ENCODE peak calls at places on chromosomes 16 and 17, in ten cellular contexts. Z, N, L, C, X, S, K, U, H and R are unnamed samples.

GRCh38 chr17:49566668-49567071 is 9.0 kb upstream of the NXPH3 start:
- DNase-seq in Z (no peak), N (no peak), L (no peak), C (peak; percentile 22), X (no peak), S (no peak), K (no peak), U (no peak), H (no peak), R (no peak)

GRCh38 chr16:57284952-57285263 is 436 bp upstream of the PLLP start:
- DNase-seq in Z (no peak), N (no peak), L (no peak), C (no peak), X (no peak), S (no peak), K (no peak), U (no peak), H (no peak), R (no peak)

GRCh38 chr17:332558-333322 is 19.9 kb downstream of the RPH3AL start:
- DNase-seq in Z (no peak), N (peak; percentile 47), L (peak; percentile 87), C (peak; percentile 54), X (no peak), S (no peak), K (no peak), U (peak; percentile 31), H (no peak), R (peak; percentile 93)

GRCh38 chr17:50298018-50298417 is 23.8 kb downstream of the TMEM92 start:
- DNase-seq in Z (no peak), N (no peak), L (no peak), C (no peak), X (no peak), S (no peak), K (no peak), U (no peak), H (no peak), R (no peak)

GRCh38 chr17:51059781-51060180 is 60.9 kb downstream of the SPAG9 start:
- DNase-seq in Z (no peak), N (no peak), L (peak; percentile 58), C (no peak), X (no peak), S (no peak), K (no peak), U (no peak), H (no peak), R (no peak)

GRCh38 chr17:8713878-8714277 is 30.8 kb downstream of the CCDC42 start:
- DNase-seq in Z (no peak), N (no peak), L (no peak), C (no peak), X (no peak), S (no peak), K (no peak), U (no peak), H (no peak), R (no peak)

GRCh38 chr17:59844884-59845594 is 47.7 kb downstream of the TUBD1 start:
- DNase-seq in Z (no peak), N (no peak), L (peak; percentile 69), C (no peak), X (no peak), S (no peak), K (peak; percentile 60), U (no peak), H (no peak), R (peak; percentile 76)

GRCh38 chr16:22216191-22216831 is 10.2 kb downstream of the EEF2K start:
- DNase-seq in Z (no peak), N (no peak), L (no peak), C (no peak), X (no peak), S (no peak), K (peak; percentile 97), U (no peak), H (no peak), R (peak; percentile 31)

GRCh38 chr17:5203908-5204294 is 12.2 kb upstream of the ZNF594 start:
- DNase-seq in Z (no peak), N (no peak), L (peak; percentile 42), C (no peak), X (no peak), S (no peak), K (no peak), U (no peak), H (no peak), R (no peak)

GRCh38 chr17:47686661-47687327 is 7.2 kb upstream of the TBKBP1 start:
- DNase-seq in Z (no peak), N (no peak), L (no peak), C (no peak), X (no peak), S (no peak), K (no peak), U (no peak), H (no peak), R (no peak)

GRCh38 chr17:7136266-7136877 is 21.8 kb upstream of the ASGR2 start:
- DNase-seq in Z (peak; percentile 81), N (peak; percentile 56), L (peak; percentile 63), C (peak; percentile 85), X (peak; percentile 73), S (peak; percentile 59), K (peak; percentile 87), U (peak; percentile 26), H (peak; percentile 57), R (peak; percentile 75)

GRCh38 chr17:40541060-40541872 is 24.0 kb downstream of the CCR7 start:
- DNase-seq in Z (no peak), N (no peak), L (no peak), C (no peak), X (no peak), S (no peak), K (no peak), U (no peak), H (no peak), R (no peak)

GRCh38 chr16:70444249-70445063 is 5.6 kb upstream of the ST3GAL2 start:
- DNase-seq in Z (no peak), N (no peak), L (no peak), C (no peak), X (no peak), S (no peak), K (peak; percentile 47), U (no peak), H (no peak), R (no peak)

GRCh38 chr16:70391881-70392481 is 45.3 kb downstream of the DDX19A start:
- DNase-seq in Z (peak; percentile 42), N (peak; percentile 68), L (peak; percentile 72), C (peak; percentile 55), X (no peak), S (no peak), K (no peak), U (no peak), H (no peak), R (peak; percentile 83)

GRCh38 chr17:49783051-49783715 is 5.3 kb upstream of the KAT7 start:
- DNase-seq in Z (no peak), N (no peak), L (peak; percentile 40), C (peak; percentile 64), X (no peak), S (no peak), K (no peak), U (no peak), H (no peak), R (peak; percentile 53)

GRCh38 chr17:1493291-1493980 is 950 bp upstream of the MYO1C start:
- DNase-seq in Z (no peak), N (no peak), L (no peak), C (peak; percentile 72), X (no peak), S (no peak), K (no peak), U (no peak), H (no peak), R (no peak)

GRCh38 chr16:76940251-76940650 is 250.7 kb upstream of the MON1B start:
- DNase-seq in Z (no peak), N (no peak), L (no peak), C (no peak), X (no peak), S (no peak), K (no peak), U (no peak), H (no peak), R (no peak)

GRCh38 chr17:17070931-17071330 is 28.7 kb downstream of the MPRIP start:
- DNase-seq in Z (no peak), N (no peak), L (no peak), C (no peak), X (no peak), S (no peak), K (no peak), U (no peak), H (no peak), R (no peak)